ENCODE peak calls at places on chromosomes 2 and 18, in six cellular contexts. C, X, A, Y, B and O are unnamed samples.

GRCh38 chr2:238989484-238989883 is 141.6 kb downstream of the TWIST2 start:
- DNase-seq in C (no peak), X (peak), A (peak), Y (no peak), B (no peak), O (no peak)

GRCh38 chr2:98907966-98908905 is 27.8 kb downstream of the CRACDL start:
- DNase-seq in C (no peak), X (peak), A (peak), Y (peak), B (no peak), O (no peak)

GRCh38 chr2:123953848-123954247 is 71.2 kb upstream of the CNTNAP5 start:
- DNase-seq in C (no peak), X (no peak), A (no peak), Y (no peak), B (no peak), O (no peak)

GRCh38 chr2:97707428-97708380 is 5.7 kb upstream of the ZAP70 start:
- DNase-seq in C (no peak), X (no peak), A (peak), Y (peak), B (no peak), O (no peak)

GRCh38 chr2:45435316-45435715 is 175.8 kb downstream of the SRBD1 start:
- DNase-seq in C (no peak), X (no peak), A (no peak), Y (no peak), B (no peak), O (no peak)

GRCh38 chr2:226791056-226791486 is 8.5 kb downstream of the IRS1 start:
- DNase-seq in C (no peak), X (no peak), A (peak), Y (no peak), B (peak), O (peak)

GRCh38 chr2:189285962-189286648 is 106.5 kb upstream of the COL5A2 start:
- DNase-seq in C (no peak), X (no peak), A (no peak), Y (no peak), B (no peak), O (no peak)

GRCh38 chr2:88055436-88056128 is at the start of gene KRCC1:
- DNase-seq in C (peak), X (peak), A (peak), Y (peak), B (peak), O (peak)

GRCh38 chr18:39602112-39602511 is 2036.5 kb upstream of the CELF4 start:
- DNase-seq in C (no peak), X (no peak), A (no peak), Y (no peak), B (no peak), O (no peak)

GRCh38 chr2:42923632-42924425 is 131.4 kb upstream of the HAAO start:
- DNase-seq in C (no peak), X (no peak), A (no peak), Y (no peak), B (peak), O (no peak)
- TF ChIP-seq CTCF in C (no peak), X (no peak), A (no peak), Y (no peak), B (no peak), O (no peak)

DNA sequence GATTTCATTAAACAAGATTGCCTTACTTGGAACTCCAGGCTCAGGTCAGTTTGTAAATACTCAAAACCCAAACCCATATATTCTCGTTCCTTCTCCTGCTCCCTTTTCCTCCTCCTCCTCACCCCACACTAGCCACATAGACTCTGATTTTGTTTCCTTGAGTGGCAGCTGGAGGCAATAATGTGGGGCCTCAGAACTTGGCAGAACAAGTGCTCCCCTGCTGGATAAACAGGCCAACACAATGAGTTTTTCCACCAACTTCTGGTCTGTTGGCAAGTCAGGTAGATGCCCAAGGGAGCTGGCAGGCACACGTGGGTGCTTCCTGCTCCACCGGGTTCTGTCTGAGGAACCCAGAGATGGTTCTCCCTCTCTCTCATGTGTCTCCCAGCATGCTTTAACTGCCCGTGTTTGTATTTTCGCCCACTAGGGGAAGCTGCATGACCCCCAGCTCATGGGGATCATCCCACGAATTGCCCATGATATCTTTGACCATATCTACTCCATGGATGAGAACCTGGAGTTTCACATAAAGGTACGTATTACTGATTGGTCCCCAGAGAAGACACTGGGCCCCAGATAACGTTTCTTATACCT is 61.9 kb downstream of the KIF5C start:
- DNase-seq in C (no peak), X (no peak), A (no peak), Y (no peak), B (no peak), O (no peak)
- TF ChIP-seq CTCF in C (no peak), X (no peak), A (no peak), Y (no peak), B (no peak), O (no peak)

DNA sequence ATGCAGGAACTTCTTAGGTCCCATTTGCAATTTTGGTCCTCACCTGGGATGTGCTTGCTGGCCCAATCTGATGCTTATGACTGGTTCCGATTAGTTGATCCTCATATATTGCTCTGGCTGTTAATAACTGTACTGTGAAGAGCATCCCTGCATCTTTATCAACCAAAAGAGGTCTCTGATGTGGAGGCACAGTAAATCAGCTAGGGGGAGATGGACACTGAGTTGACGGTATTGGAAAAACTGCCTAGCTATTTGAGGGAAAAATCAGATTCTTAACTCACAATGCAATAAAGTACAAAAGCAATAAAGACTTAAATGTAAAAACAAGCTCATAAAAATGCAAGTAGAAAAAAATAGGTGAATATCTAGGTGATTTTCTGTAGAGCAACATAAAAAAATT is 188.0 kb upstream of the TCF4 start:
- DNase-seq in C (no peak), X (no peak), A (no peak), Y (no peak), B (no peak), O (no peak)
- TF ChIP-seq CTCF in C (no peak), X (peak), A (no peak), Y (no peak), B (no peak), O (no peak)

GRCh38 chr2:118477111-118477517 is 370.3 kb downstream of the EN1 start:
- DNase-seq in C (peak), X (no peak), A (no peak), Y (no peak), B (no peak), O (no peak)
- TF ChIP-seq CTCF in C (no peak), X (no peak), A (no peak), Y (no peak), B (no peak), O (no peak)

GRCh38 chr2:229825476-229825875 is 96.3 kb downstream of the TRIP12 start:
- DNase-seq in C (no peak), X (no peak), A (no peak), Y (no peak), B (no peak), O (no peak)
- TF ChIP-seq CTCF in C (peak), X (peak), A (no peak), Y (no peak), B (no peak), O (no peak)

GRCh38 chr2:176117162-176117822 is 714 bp downstream of the HOXD10 start:
- DNase-seq in C (peak), X (no peak), A (peak), Y (no peak), B (no peak), O (no peak)

GRCh38 chr2:176114120-176114929 is 2.3 kb upstream of the HOXD10 start:
- DNase-seq in C (no peak), X (no peak), A (no peak), Y (no peak), B (no peak), O (no peak)

GRCh38 chr2:176117823-176118376 is 1.3 kb downstream of the HOXD10 start:
- DNase-seq in C (peak), X (no peak), A (no peak), Y (no peak), B (no peak), O (no peak)

GRCh38 chr2:176114930-176115625 is 1.5 kb upstream of the HOXD10 start:
- DNase-seq in C (peak), X (no peak), A (no peak), Y (no peak), B (no peak), O (no peak)

DNA sequence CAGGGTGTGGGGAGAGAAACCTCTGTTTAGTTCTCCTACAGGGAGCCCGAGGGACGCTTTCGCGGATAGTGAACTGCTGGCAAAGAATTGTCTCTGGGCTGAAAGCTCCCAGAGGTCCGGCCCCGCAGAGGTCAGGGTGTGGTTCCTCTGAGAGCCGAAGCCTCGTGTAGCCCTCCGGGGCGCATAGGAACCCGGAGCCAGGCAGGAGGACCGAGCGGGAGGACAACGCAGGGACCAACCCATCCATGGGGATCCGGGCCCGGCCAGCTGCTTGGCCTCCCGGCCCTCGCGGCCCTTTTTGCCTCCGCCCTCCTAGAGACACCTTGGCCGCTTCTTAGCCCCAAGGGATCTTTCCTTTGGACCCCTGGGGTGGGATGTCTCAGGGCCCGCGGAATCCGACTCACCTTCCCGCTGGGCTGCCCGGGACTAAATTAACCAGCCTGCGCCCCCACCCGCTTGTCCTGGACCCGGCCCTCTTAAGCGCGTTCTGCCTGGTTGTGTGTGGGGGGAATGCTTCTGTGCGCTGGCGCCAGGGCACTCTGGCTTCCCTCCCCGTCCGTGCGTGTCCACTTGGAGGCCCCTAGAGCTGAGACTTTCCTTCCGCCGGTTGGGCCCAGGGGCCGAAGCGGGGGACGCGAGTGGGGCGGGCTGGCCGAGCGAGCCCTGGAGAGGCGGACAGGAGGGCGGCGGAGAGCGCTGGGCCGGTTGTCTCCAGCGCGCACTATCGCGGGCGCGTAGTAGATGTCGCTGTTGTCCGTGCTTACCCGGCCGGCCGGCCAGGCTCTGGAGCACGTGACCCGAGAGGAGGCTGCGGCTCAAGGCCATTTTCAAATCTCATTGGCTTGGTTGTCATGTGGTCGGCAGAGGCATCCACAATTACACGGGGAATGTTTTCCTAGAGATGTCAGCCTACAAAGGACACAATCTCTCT is at the start of gene HOXD10:
- DNase-seq in C (peak), X (no peak), A (peak), Y (no peak), B (no peak), O (no peak)
- TF ChIP-seq CTCF in C (peak), X (no peak), A (no peak), Y (no peak), B (no peak), O (no peak)